ENCODE peak calls at places on chromosomes 13 and 19, in four cellular contexts. O, R, J and E are unnamed samples.

GRCh38 chr19:1169921-1170885 is 3.9 kb downstream of the SBNO2 start:
- DNase-seq in O (no peak), R (peak; percentile 83), J (no peak), E (no peak)

GRCh38 chr19:480016-480855 is 16.1 kb upstream of the MADCAM1 start:
- DNase-seq in O (peak; percentile 48), R (no peak), J (peak; percentile 82), E (peak; percentile 59)

GRCh38 chr13:110713981-110714797 is 689 bp downstream of the ING1 start:
- DNase-seq in O (peak; percentile 73), R (peak; percentile 32), J (peak; percentile 42), E (peak; percentile 38)

GRCh38 chr13:88617176-88617575 is 946.0 kb downstream of the SLITRK5 start:
- DNase-seq in O (no peak), R (no peak), J (no peak), E (no peak)

GRCh38 chr13:82323101-82323500 is 1559.2 kb downstream of the SLITRK1 start:
- DNase-seq in O (no peak), R (no peak), J (no peak), E (no peak)

GRCh38 chr19:681029-681626 is 4.9 kb downstream of the FSTL3 start:
- DNase-seq in O (peak; percentile 41), R (no peak), J (no peak), E (no peak)

GRCh38 chr19:51799311-51799997 is 4.5 kb downstream of the FPR3 start:
- DNase-seq in O (peak; percentile 78), R (peak; percentile 94), J (no peak), E (no peak)

GRCh38 chr13:50998326-50998725 is 88.7 kb downstream of the RNASEH2B start:
- DNase-seq in O (no peak), R (no peak), J (no peak), E (no peak)

GRCh38 chr19:3336680-3337523 is 29.5 kb upstream of the NFIC start:
- DNase-seq in O (no peak), R (peak; percentile 48), J (no peak), E (no peak)

GRCh38 chr19:47190167-47190727 is 40.8 kb downstream of the BBC3 start:
- DNase-seq in O (no peak), R (peak; percentile 71), J (no peak), E (no peak)

GRCh38 chr13:112376050-112376681 is at the start of gene SPACA7:
- DNase-seq in O (no peak), R (no peak), J (no peak), E (no peak)

GRCh38 chr19:24029941-24030636 is 56.9 kb upstream of the ZNF254 start:
- DNase-seq in O (no peak), R (no peak), J (peak; percentile 33), E (no peak)

GRCh38 chr19:10836478-10837325 is 690 bp upstream of the TMED1 start:
- DNase-seq in O (no peak), R (no peak), J (peak; percentile 82), E (no peak)

GRCh38 chr13:69761581-69761980 is 346.0 kb upstream of the ATXN8OS start:
- DNase-seq in O (no peak), R (no peak), J (no peak), E (no peak)

GRCh38 chr19:34135401-34135800 is 36.9 kb upstream of the LSM14A start:
- DNase-seq in O (peak; percentile 68), R (no peak), J (no peak), E (no peak)

GRCh38 chr19:18304194-18304495 is 18.7 kb downstream of the LSM4 start:
- DNase-seq in O (no peak), R (no peak), J (no peak), E (no peak)

GRCh38 chr19:49468746-49469447 is 5.1 kb upstream of the FLT3LG start:
- DNase-seq in O (peak; percentile 60), R (no peak), J (peak; percentile 94), E (no peak)

GRCh38 chr19:42254083-42254849 is 662 bp downstream of the ERF start:
- DNase-seq in O (peak; percentile 72), R (peak; percentile 32), J (peak; percentile 72), E (peak; percentile 79)

GRCh38 chr19:30873003-30873402 is 476.2 kb downstream of the TSHZ3 start:
- DNase-seq in O (no peak), R (no peak), J (peak; percentile 7), E (no peak)

GRCh38 chr13:35769812-35770211 is 293.3 kb upstream of the MAB21L1 start:
- DNase-seq in O (no peak), R (no peak), J (no peak), E (no peak)

GRCh38 chr19:32453736-32454135 is 48.2 kb downstream of the DPY19L3 start:
- DNase-seq in O (no peak), R (peak; percentile 54), J (no peak), E (no peak)

GRCh38 chr19:49249933-49250332 is 75.1 kb downstream of the SLC6A16 start:
- DNase-seq in O (no peak), R (no peak), J (no peak), E (no peak)

GRCh38 chr13:24659239-24659638 is 21.0 kb upstream of the ATP12A start:
- DNase-seq in O (peak; percentile 76), R (no peak), J (no peak), E (no peak)

GRCh38 chr13:46655727-46656180 is 102.8 kb downstream of the LRCH1 start:
- DNase-seq in O (peak; percentile 96), R (no peak), J (no peak), E (peak; percentile 23)

GRCh38 chr13:46551410-46552301 is 1.3 kb upstream of the LRCH1 start:
- DNase-seq in O (peak; percentile 95), R (peak; percentile 75), J (peak; percentile 73), E (peak; percentile 62)

DNA sequence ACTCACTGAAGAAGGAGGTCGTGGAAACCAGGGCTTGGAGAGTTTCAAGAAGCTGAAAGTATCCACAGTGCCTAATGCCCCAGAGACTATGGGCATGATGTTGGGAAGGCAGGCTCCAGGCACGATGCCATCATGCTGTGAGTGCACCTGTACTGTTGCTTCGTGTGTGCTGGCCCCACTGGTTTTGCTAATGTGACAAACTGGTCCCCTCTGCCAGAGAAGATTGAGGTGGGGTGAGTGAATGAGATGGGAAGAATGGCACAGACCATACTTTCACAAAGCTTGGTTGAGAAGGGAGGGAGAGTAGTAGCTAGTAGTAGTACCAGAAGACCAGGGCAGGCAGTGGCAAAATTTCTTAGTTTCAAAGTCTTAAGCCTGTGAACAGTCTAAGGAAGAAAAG is 19.0 kb upstream of the POP4 start:
- DNase-seq in O (no peak), R (no peak), J (no peak), E (no peak)
- H2AFZ ChIP-seq in O (no peak overlapping the region), R (no peak overlapping the region), J (no peak overlapping the region), E (no peak overlapping the region)

GRCh38 chr13:30647824-30648521 is 30.3 kb downstream of the USPL1 start:
- DNase-seq in O (no peak), R (no peak), J (no peak), E (no peak)
- H2BK120ac ChIP-seq in O (no peak overlapping the region), R (no peak overlapping the region), J (no peak overlapping the region), E (no peak overlapping the region)

DNA sequence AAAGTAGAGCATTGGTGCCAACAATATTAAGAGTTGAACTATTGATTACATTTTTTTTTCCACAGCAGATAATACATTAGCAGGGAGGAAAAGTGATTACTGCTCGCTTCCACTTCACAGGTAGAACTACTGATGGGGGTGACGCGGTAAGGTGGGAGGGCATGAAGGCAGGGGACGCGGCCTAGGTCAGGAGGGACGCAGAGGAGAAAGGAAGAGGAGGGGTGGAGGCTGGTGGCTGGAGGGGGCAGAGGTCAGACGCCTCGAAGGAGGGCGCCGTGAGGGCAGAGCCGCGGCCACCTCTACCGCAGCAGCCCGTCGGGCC is 287 bp upstream of the B3GLCT start:
- DNase-seq in O (no peak), R (no peak), J (no peak), E (no peak)
- H3K9ac ChIP-seq in O (no peak overlapping the region), R (peak overlapping the region; percentile 55), J (no peak overlapping the region), E (no peak overlapping the region)

GRCh38 chr19:54339646-54340358 is 840 bp upstream of the LILRA4 start:
- DNase-seq in O (no peak), R (no peak), J (no peak), E (no peak)
- H2AFZ ChIP-seq in O (no peak overlapping the region), R (no peak overlapping the region), J (no peak overlapping the region), E (no peak overlapping the region)